ENCODE peak calls at places on chromosome 4, in ten cellular contexts. C is putamen, O is amniotic stem cell, X is upper lobe of left lung, K is mucosa of descending colon, U is NCI-H2171 treated with DMSO at 0.1 percent for 48 hours, L is sciatic nerve, B is T-helper 9 cell, N is dorsolateral prefrontal cortex, D is NCI-H1092 treated with DMSO at 0.1 percent for 48 hours. W is an unnamed sample.
A peak's percentile ranks its signal among the peaks of the same experiment; 100 is the strongest.

GRCh38 chr4:68773699-68774098 is 42.1 kb upstream of the UGT2B10 start:
- DNase-seq in C (no peak), D (no peak), L (no peak), B (no peak), U (peak; percentile 1), O (no peak), X (no peak), N (no peak), K (no peak), W (no peak)

GRCh38 chr4:141346144-141346543 is 125.4 kb downstream of the ZNF330 start:
- DNase-seq in K (no peak), B (no peak), N (no peak), C (peak; percentile 13), O (no peak), X (no peak), D (peak; percentile 76), U (peak; percentile 12), L (no peak), W (no peak)

GRCh38 chr4:17241835-17242234 is 270.1 kb downstream of the QDPR start:
- DNase-seq in L (no peak), O (no peak), N (no peak), K (no peak), U (no peak), D (no peak), X (no peak), B (no peak), C (no peak), W (no peak)

GRCh38 chr4:10587697-10588096 is 96.9 kb downstream of the CLNK start:
- DNase-seq in C (no peak), N (no peak), K (peak; percentile 26), O (no peak), L (no peak), D (no peak), B (no peak), U (no peak), X (no peak), W (peak; percentile 70)

GRCh38 chr4:9773464-9773863 is 8.0 kb upstream of the DRD5 start:
- DNase-seq in N (no peak), L (no peak), B (no peak), U (no peak), X (no peak), O (no peak), D (no peak), K (no peak), C (no peak), W (no peak)

GRCh38 chr4:25925486-25926201 is 11.6 kb downstream of the SMIM20 start:
- DNase-seq in K (peak; percentile 63), D (peak; percentile 47), X (peak; percentile 73), B (no peak), O (no peak), L (no peak), N (peak; percentile 58), C (no peak), U (peak; percentile 8), W (peak; percentile 50)

GRCh38 chr4:127479031-127479622 is 153.6 kb upstream of the INTU start:
- DNase-seq in O (peak; percentile 23), L (no peak), X (no peak), N (no peak), C (peak; percentile 11), K (no peak), U (peak; percentile 24), D (peak; percentile 51), B (no peak), W (no peak)

GRCh38 chr4:7779194-7779768 is 160.4 kb downstream of the AFAP1 start:
- DNase-seq in X (peak; percentile 15), B (no peak), O (no peak), C (no peak), K (no peak), L (no peak), U (no peak), N (peak; percentile 36), D (no peak), W (no peak)

GRCh38 chr4:89492476-89493110 is 185.0 kb upstream of the GPRIN3 start:
- DNase-seq in U (no peak), L (no peak), N (no peak), O (peak; percentile 21), D (no peak), X (no peak), C (no peak), K (no peak), B (no peak), W (no peak)

W was measured in activated CD8-positive, alpha-beta T cell treated with anti-CD3 and anti-CD28 coated beads for 36 hours.